ENCODE peak calls at places on chromosomes 16 and 17, in ten cellular contexts. S, A, X, Y, P, E, T, L, G and F are unnamed samples.

GRCh38 chr17:64061157-64061898 is 40.9 kb upstream of the ICAM2 start:
- DNase-seq in S (no peak), A (no peak), X (peak; percentile 92), Y (no peak), P (no peak), E (no peak), T (no peak), L (peak; percentile 68), G (no peak), F (no peak)

GRCh38 chr16:74871608-74872007 is 97.0 kb upstream of the FA2H start:
- DNase-seq in S (no peak), A (peak; percentile 71), X (no peak), Y (peak; percentile 68), P (no peak), E (no peak), T (no peak), L (no peak), G (no peak), F (no peak)

GRCh38 chr17:58991718-58992331 is 114.9 kb downstream of the TRIM37 start:
- DNase-seq in S (no peak), A (no peak), X (no peak), Y (no peak), P (peak; percentile 47), E (no peak), T (no peak), L (peak; percentile 39), G (no peak), F (no peak)

GRCh38 chr16:59859606-59860402 is 1125.7 kb upstream of the GOT2 start:
- DNase-seq in S (no peak), A (no peak), X (no peak), Y (no peak), P (no peak), E (no peak), T (no peak), L (no peak), G (no peak), F (no peak)

GRCh38 chr16:29745853-29746345 is at the start of gene C16orf54:
- DNase-seq in S (no peak), A (no peak), X (no peak), Y (peak; percentile 65), P (no peak), E (no peak), T (no peak), L (peak; percentile 89), G (no peak), F (peak; percentile 99)

GRCh38 chr17:41417576-41418015 is 6.8 kb downstream of the KRT37 start:
- DNase-seq in S (peak; percentile 67), A (peak; percentile 59), X (no peak), Y (peak; percentile 51), P (peak; percentile 30), E (peak; percentile 36), T (peak; percentile 59), L (no peak), G (no peak), F (peak; percentile 7)

GRCh38 chr16:2981177-2981898 is 1.1 kb upstream of the PKMYT1 start:
- DNase-seq in S (no peak), A (no peak), X (no peak), Y (no peak), P (peak; percentile 72), E (no peak), T (peak; percentile 86), L (no peak), G (no peak), F (no peak)

GRCh38 chr17:17350491-17351355 is 47.5 kb downstream of the NT5M start:
- DNase-seq in S (peak; percentile 55), A (peak; percentile 60), X (no peak), Y (no peak), P (no peak), E (no peak), T (no peak), L (no peak), G (no peak), F (no peak)

GRCh38 chr16:72317378-72317777 is 145.4 kb upstream of the PMFBP1 start:
- DNase-seq in S (no peak), A (no peak), X (no peak), Y (no peak), P (no peak), E (no peak), T (no peak), L (no peak), G (no peak), F (no peak)

GRCh38 chr17:50785942-50786570 is 18.7 kb upstream of the ANKRD40CL start:
- DNase-seq in S (no peak), A (no peak), X (no peak), Y (no peak), P (no peak), E (no peak), T (no peak), L (no peak), G (no peak), F (no peak)

GRCh38 chr17:9672266-9672665 is 26.9 kb downstream of the USP43 start:
- DNase-seq in S (no peak), A (no peak), X (no peak), Y (no peak), P (no peak), E (no peak), T (no peak), L (no peak), G (no peak), F (no peak)

GRCh38 chr17:18248300-18248731 is 10.2 kb downstream of the FLII start:
- DNase-seq in S (peak; percentile 98), A (peak; percentile 76), X (peak; percentile 91), Y (peak; percentile 76), P (peak; percentile 56), E (peak; percentile 90), T (peak; percentile 77), L (no peak), G (no peak), F (peak; percentile 82)

GRCh38 chr17:348692-349425 is 3.7 kb downstream of the RPH3AL start:
- DNase-seq in S (peak; percentile 78), A (no peak), X (peak; percentile 59), Y (no peak), P (peak; percentile 81), E (no peak), T (no peak), L (no peak), G (no peak), F (no peak)

GRCh38 chr17:66492500-66493123 is 190.2 kb downstream of the PRKCA start:
- DNase-seq in S (no peak), A (no peak), X (no peak), Y (no peak), P (no peak), E (peak; percentile 54), T (no peak), L (no peak), G (no peak), F (peak; percentile 40)
- TF ChIP-seq MAX in S (no peak), A (no peak), X (no peak), Y (peak; percentile 25), P (no peak), E (peak; percentile 36), T (no peak), L (no peak), G (no peak), F (no peak)

GRCh38 chr16:87667443-87667842 is 65.1 kb downstream of the JPH3 start:
- DNase-seq in S (no peak), A (no peak), X (no peak), Y (no peak), P (no peak), E (no peak), T (no peak), L (no peak), G (no peak), F (no peak)

GRCh38 chr16:87664792-87665191 is 62.5 kb downstream of the JPH3 start:
- DNase-seq in S (no peak), A (no peak), X (no peak), Y (no peak), P (no peak), E (no peak), T (no peak), L (no peak), G (no peak), F (no peak)

GRCh38 chr16:87662254-87663204 is 60.2 kb downstream of the JPH3 start:
- DNase-seq in S (no peak), A (no peak), X (no peak), Y (no peak), P (no peak), E (no peak), T (no peak), L (no peak), G (no peak), F (no peak)

GRCh38 chr16:87666919-87667318 is 64.6 kb downstream of the JPH3 start:
- DNase-seq in S (no peak), A (no peak), X (no peak), Y (no peak), P (no peak), E (no peak), T (no peak), L (no peak), G (no peak), F (no peak)

GRCh38 chr16:87665193-87665592 is 62.9 kb downstream of the JPH3 start:
- DNase-seq in S (no peak), A (no peak), X (no peak), Y (no peak), P (no peak), E (no peak), T (no peak), L (no peak), G (no peak), F (no peak)
- TF ChIP-seq MAX in S (no peak), A (no peak), X (no peak), Y (no peak), P (no peak), E (no peak), T (no peak), L (no peak), G (no peak), F (no peak)

DNA sequence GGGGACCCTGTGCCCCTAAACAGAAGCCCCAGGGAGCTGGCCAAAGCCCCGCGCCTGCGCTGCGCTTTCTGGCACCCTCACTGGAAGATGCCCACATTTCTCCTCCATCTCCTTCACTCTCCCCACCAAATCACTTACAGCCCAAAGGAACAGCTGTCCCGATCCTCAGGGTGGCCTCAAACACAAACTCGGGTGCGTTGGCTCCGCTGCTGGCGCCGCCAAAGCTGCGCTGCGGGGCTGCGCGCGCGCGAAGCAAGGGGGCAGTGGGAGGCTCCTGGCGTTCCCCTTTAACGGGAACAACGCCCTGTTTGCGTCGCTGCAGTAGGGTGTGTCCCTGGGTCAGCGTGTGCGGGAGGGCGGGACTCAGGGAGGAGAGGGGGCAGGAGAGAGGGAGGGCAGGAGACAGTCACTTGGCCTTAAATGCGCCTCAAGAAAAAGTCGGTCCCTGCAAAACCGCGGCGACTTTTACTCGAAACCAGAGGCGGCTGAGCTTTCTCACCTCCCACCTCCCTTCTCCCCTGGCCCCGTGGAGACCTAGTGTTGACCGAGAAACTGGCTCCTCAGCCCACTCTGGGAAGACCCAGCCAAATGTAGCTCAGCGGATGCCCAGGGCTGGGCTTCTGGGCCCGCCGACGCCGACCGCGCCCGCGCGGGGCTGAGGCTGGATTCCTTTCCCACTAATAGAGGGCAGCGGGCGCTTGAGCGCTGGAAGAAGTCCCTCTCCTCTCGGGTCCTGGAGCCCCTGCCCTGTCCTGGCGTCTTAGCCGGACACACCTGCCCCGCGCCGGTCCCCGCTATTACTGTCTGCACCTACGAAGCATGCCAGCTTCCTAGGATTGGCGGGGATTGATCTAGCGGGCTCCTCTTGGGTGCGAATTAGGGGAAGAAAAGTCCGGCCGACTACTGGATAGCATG is 2.6 kb downstream of the PMP22 start:
- DNase-seq in S (peak; percentile 97), A (peak; percentile 57), X (peak; percentile 63), Y (peak; percentile 75), P (no peak), E (peak; percentile 84), T (peak; percentile 83), L (no peak), G (peak; percentile 87), F (peak; percentile 38)
- TF ChIP-seq MAX in S (peak; percentile 63), A (no peak), X (no peak), Y (peak; percentile 59), P (no peak), E (peak; percentile 74), T (peak; percentile 17), L (no peak), G (peak; percentile 72), F (no peak)

GRCh38 chr17:48626470-48627241 is 498 bp upstream of the HOXB9 start:
- DNase-seq in S (peak; percentile 86), A (peak; percentile 71), X (peak; percentile 22), Y (no peak), P (no peak), E (no peak), T (peak; percentile 96), L (no peak), G (peak; percentile 88), F (peak; percentile 45)
- TF ChIP-seq MAX in S (no peak), A (no peak), X (no peak), Y (no peak), P (no peak), E (no peak), T (no peak), L (no peak), G (peak; percentile 80), F (peak; percentile 66)